ENCODE peak calls at places on chromosomes 13 and 19, in five cellular contexts. One of them, this sample, is unnamed.
A peak's percentile ranks its signal among the peaks of the same experiment; 100 is the strongest.

GRCh38 chr19:391199-391557 is 17.8 kb downstream of the C2CD4C start:
- DNase-seq in dorsolateral prefrontal cortex: no peak
- DNase-seq in RWPE1: no peak
- DNase-seq in psoas muscle: no peak
- DNase-seq in body of pancreas: no peak
- DNase-seq in this sample: no peak

GRCh38 chr13:75934889-75935288 is 298.8 kb downstream of the LMO7 start:
- DNase-seq in body of pancreas: no peak
- DNase-seq in RWPE1: no peak
- DNase-seq in psoas muscle: no peak
- DNase-seq in dorsolateral prefrontal cortex: no peak
- DNase-seq in this sample: no peak

GRCh38 chr19:14440049-14440448 is 6.9 kb downstream of the PKN1 start:
- DNase-seq in dorsolateral prefrontal cortex: no peak
- DNase-seq in RWPE1: no peak
- DNase-seq in body of pancreas: peak; percentile 45
- DNase-seq in psoas muscle: peak; percentile 71
- DNase-seq in this sample: peak; percentile 68

GRCh38 chr13:63773476-63773875 is 2357.8 kb upstream of the PCDH20 start:
- DNase-seq in dorsolateral prefrontal cortex: no peak
- DNase-seq in RWPE1: no peak
- DNase-seq in body of pancreas: no peak
- DNase-seq in psoas muscle: no peak
- DNase-seq in this sample: no peak

GRCh38 chr19:3669134-3669436 is 31.2 kb downstream of the PIP5K1C start:
- DNase-seq in RWPE1: no peak
- DNase-seq in body of pancreas: no peak
- DNase-seq in psoas muscle: no peak
- DNase-seq in dorsolateral prefrontal cortex: no peak
- DNase-seq in this sample: no peak

GRCh38 chr19:13262450-13262849 is 112.2 kb downstream of the IER2 start:
- DNase-seq in body of pancreas: peak; percentile 11
- DNase-seq in psoas muscle: no peak
- DNase-seq in dorsolateral prefrontal cortex: no peak
- DNase-seq in RWPE1: peak; percentile 72
- DNase-seq in this sample: no peak

GRCh38 chr19:42323852-42324654 is 1.4 kb upstream of the MEGF8 start:
- DNase-seq in RWPE1: no peak
- DNase-seq in psoas muscle: no peak
- DNase-seq in dorsolateral prefrontal cortex: no peak
- DNase-seq in body of pancreas: peak; percentile 29
- DNase-seq in this sample: no peak

GRCh38 chr13:109784590-109785140 is 1.7 kb downstream of the IRS2 start:
- DNase-seq in dorsolateral prefrontal cortex: peak; percentile 82
- DNase-seq in psoas muscle: peak; percentile 85
- DNase-seq in RWPE1: no peak
- DNase-seq in body of pancreas: peak; percentile 77
- DNase-seq in this sample: no peak

GRCh38 chr19:19176950-19177349 is 6.9 kb upstream of the MEF2B start:
- DNase-seq in psoas muscle: no peak
- DNase-seq in RWPE1: no peak
- DNase-seq in body of pancreas: no peak
- DNase-seq in dorsolateral prefrontal cortex: no peak
- DNase-seq in this sample: no peak

DNA sequence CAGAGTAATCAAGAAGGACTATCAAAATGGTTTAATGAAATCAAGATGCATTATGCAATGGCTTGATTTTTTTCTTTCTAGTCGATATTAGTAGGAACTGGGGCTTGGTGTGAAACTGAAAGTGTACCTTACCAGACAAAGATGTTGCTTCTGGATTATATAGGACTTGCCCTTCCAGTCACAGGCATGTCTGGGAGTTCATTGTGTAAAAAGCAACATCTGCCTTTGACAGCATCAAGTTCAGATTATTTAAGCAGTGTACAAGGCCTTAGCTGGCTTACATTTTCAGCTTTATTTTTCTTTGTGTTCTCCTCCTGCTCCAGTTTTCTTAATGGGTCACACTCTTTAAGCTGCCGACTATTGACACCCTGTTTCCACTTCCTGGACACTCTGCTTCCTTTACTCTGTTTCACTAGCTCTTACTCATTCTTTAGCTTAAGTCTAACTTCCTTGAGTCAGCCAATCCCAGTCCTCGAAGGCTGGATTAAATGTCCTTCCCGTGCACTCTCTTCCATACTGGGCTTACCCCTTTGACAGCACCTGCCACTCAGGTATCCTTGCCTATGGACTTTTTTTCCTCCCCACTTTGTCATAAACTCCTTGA is 29.4 kb upstream of the OLFM4 start:
- DNase-seq in body of pancreas: no peak
- DNase-seq in psoas muscle: no peak
- DNase-seq in RWPE1: no peak
- DNase-seq in dorsolateral prefrontal cortex: no peak
- DNase-seq in this sample: no peak
- H3K27ac ChIP-seq in body of pancreas: peak overlapping the region; percentile 32
- H3K27ac ChIP-seq in psoas muscle: no peak overlapping the region
- H3K27ac ChIP-seq in RWPE1: no peak overlapping the region
- H3K27ac ChIP-seq in dorsolateral prefrontal cortex: no peak overlapping the region
- H3K27ac ChIP-seq in this sample: no peak overlapping the region

GRCh38 chr19:35254341-35255297 is 5.8 kb downstream of the LSR start:
- DNase-seq in RWPE1: no peak
- DNase-seq in psoas muscle: no peak
- DNase-seq in body of pancreas: no peak
- DNase-seq in dorsolateral prefrontal cortex: no peak
- DNase-seq in this sample: no peak
- H3K27ac ChIP-seq in RWPE1: no peak overlapping the region
- H3K27ac ChIP-seq in psoas muscle: no peak overlapping the region
- H3K27ac ChIP-seq in body of pancreas: no peak overlapping the region
- H3K27ac ChIP-seq in dorsolateral prefrontal cortex: no peak overlapping the region
- H3K27ac ChIP-seq in this sample: no peak overlapping the region

DNA sequence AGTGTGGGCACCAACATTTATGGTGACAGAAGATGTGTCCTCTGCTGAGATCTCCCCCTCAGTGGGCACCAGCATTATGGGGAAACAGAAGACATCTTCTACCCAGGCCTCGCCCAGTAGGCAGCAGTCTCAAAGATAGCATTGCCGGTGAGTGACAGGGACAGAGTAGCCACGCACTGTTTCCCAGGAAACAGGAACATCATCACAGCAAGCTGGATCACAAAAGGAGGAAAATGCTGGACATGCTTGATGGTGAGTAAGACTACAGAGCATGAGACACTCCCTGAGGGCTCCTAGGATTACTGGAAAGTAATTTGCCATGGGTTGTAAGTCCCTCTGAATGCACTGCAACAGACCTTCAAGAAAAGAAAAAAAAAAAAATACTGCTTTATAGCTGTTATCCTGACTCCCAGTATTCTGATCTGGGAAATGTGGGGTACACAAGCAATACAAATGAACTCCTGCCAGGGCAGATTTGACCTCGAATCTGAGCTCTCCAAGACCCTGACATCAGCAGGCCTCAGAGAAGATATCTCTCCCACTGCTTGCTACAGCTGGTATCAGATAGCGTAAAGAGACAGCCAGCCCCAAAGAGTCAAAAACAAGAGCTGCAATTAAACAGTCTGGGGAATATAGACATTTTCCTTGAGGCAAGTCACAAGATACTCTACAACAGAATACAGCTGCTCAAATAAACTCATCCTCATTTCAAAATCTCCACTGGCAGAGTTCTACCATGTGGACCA is 180.4 kb downstream of the RBM26 start:
- DNase-seq in RWPE1: peak; percentile 27
- DNase-seq in dorsolateral prefrontal cortex: no peak
- DNase-seq in psoas muscle: no peak
- DNase-seq in body of pancreas: no peak
- DNase-seq in this sample: no peak
- H3K27ac ChIP-seq in RWPE1: no peak overlapping the region
- H3K27ac ChIP-seq in dorsolateral prefrontal cortex: no peak overlapping the region
- H3K27ac ChIP-seq in psoas muscle: no peak overlapping the region
- H3K27ac ChIP-seq in body of pancreas: no peak overlapping the region
- H3K27ac ChIP-seq in this sample: no peak overlapping the region

DNA sequence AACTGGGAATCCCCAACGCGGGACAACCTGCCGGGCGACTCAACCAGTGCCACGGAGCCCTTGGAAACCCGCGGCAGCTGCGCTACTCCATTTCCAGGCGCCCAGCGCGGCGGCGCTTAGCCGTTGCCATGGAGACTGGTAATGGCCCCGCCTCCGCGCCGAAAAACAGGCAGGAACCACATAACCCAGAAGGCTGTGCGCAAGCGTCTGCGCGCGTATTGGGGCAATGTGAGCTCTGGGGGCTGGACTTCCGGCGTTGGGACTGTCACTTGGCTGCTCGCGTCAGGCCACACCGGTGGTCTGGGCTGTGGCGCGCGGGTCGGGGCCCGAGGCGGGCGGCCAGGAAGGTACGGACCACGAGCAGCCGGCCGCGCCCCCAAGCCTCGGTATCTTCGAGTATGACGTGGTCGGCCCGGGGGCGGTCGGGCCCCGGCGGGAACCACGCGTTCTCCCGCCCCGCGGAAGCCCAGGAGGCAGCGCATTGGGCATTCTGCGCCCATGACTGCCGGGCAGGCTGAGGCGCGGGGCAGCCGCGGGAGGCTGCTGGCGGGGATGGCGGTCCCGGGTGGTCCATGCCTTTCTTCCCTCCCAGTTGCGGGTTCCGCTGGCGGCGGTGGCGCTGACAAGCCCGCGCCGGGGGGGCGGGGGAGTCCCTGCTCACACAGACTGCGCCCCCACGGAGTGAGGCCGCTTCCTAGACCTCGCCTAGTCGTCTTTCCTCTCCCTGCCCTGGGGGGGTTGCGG is at the start of gene ZNF324B:
- DNase-seq in RWPE1: peak; percentile 92
- DNase-seq in dorsolateral prefrontal cortex: peak; percentile 98
- DNase-seq in psoas muscle: peak; percentile 97
- DNase-seq in body of pancreas: peak; percentile 99
- DNase-seq in this sample: peak; percentile 93
- H3K27ac ChIP-seq in RWPE1: peak within 1 kb of the TSS; percentile 62
- H3K27ac ChIP-seq in dorsolateral prefrontal cortex: no peak within 1 kb of the TSS
- H3K27ac ChIP-seq in psoas muscle: peak within 1 kb of the TSS; percentile 85
- H3K27ac ChIP-seq in body of pancreas: peak within 1 kb of the TSS; percentile 9
- H3K27ac ChIP-seq in this sample: peak within 1 kb of the TSS; percentile 80

GRCh38 chr13:62524498-62524897 is 1108.8 kb upstream of the PCDH20 start:
- DNase-seq in dorsolateral prefrontal cortex: no peak
- DNase-seq in RWPE1: no peak
- DNase-seq in body of pancreas: no peak
- DNase-seq in psoas muscle: no peak
- DNase-seq in this sample: no peak

GRCh38 chr13:62525652-62526051 is 1110.0 kb upstream of the PCDH20 start:
- DNase-seq in dorsolateral prefrontal cortex: no peak
- DNase-seq in RWPE1: no peak
- DNase-seq in body of pancreas: no peak
- DNase-seq in psoas muscle: no peak
- DNase-seq in this sample: no peak

DNA sequence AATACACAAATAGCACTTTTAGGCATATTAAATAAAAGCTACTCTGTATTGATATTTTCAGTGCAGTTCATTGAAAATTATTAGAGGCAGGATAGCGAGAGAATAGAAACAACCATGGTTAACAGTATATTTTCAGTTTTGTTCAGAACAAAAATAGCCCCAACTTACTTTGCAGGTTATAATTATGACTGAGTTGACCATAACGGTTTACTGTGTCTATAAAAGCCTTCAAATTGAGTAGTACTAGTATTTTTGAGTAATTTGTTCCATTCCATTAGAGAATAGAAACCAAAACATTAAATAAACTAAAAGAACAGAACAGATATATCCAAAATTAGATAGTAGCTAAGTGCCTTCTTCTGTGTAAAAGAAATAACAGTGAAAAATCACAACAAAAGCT is 1108.4 kb upstream of the PCDH20 start:
- DNase-seq in RWPE1: no peak
- DNase-seq in body of pancreas: no peak
- DNase-seq in dorsolateral prefrontal cortex: no peak
- DNase-seq in psoas muscle: no peak
- DNase-seq in this sample: no peak
- H3K27ac ChIP-seq in RWPE1: no peak overlapping the region
- H3K27ac ChIP-seq in body of pancreas: no peak overlapping the region
- H3K27ac ChIP-seq in dorsolateral prefrontal cortex: no peak overlapping the region
- H3K27ac ChIP-seq in psoas muscle: no peak overlapping the region
- H3K27ac ChIP-seq in this sample: no peak overlapping the region

GRCh38 chr13:24668511-24668910 is 11.7 kb upstream of the ATP12A start:
- DNase-seq in psoas muscle: no peak
- DNase-seq in RWPE1: no peak
- DNase-seq in dorsolateral prefrontal cortex: no peak
- DNase-seq in body of pancreas: no peak
- DNase-seq in this sample: no peak
- H3K27ac ChIP-seq in psoas muscle: no peak overlapping the region
- H3K27ac ChIP-seq in RWPE1: peak overlapping the region; percentile 70
- H3K27ac ChIP-seq in dorsolateral prefrontal cortex: no peak overlapping the region
- H3K27ac ChIP-seq in body of pancreas: no peak overlapping the region
- H3K27ac ChIP-seq in this sample: no peak overlapping the region

GRCh38 chr19:2261438-2262172 is 5.4 kb upstream of the JSRP1 start:
- DNase-seq in RWPE1: no peak
- DNase-seq in dorsolateral prefrontal cortex: no peak
- DNase-seq in body of pancreas: peak; percentile 68
- DNase-seq in psoas muscle: no peak
- DNase-seq in this sample: peak; percentile 46
- H3K27ac ChIP-seq in RWPE1: no peak overlapping the region
- H3K27ac ChIP-seq in dorsolateral prefrontal cortex: no peak overlapping the region
- H3K27ac ChIP-seq in body of pancreas: no peak overlapping the region
- H3K27ac ChIP-seq in psoas muscle: no peak overlapping the region
- H3K27ac ChIP-seq in this sample: no peak overlapping the region

GRCh38 chr13:24168392-24168750 is 7.9 kb downstream of the SPATA13 start:
- DNase-seq in psoas muscle: no peak
- DNase-seq in RWPE1: no peak
- DNase-seq in dorsolateral prefrontal cortex: no peak
- DNase-seq in body of pancreas: no peak
- DNase-seq in this sample: no peak
- H3K27ac ChIP-seq in psoas muscle: no peak overlapping the region
- H3K27ac ChIP-seq in RWPE1: no peak overlapping the region
- H3K27ac ChIP-seq in dorsolateral prefrontal cortex: peak overlapping the region; percentile 77
- H3K27ac ChIP-seq in body of pancreas: peak overlapping the region; percentile 54
- H3K27ac ChIP-seq in this sample: no peak overlapping the region

This sample was measured in effector memory CD4-positive, alpha-beta T cell.